ENCODE peak calls at places on chromosomes 2 and 18, in four cellular contexts. J, E, Q and C are unnamed samples.
A peak's percentile ranks its signal among the peaks of the same experiment; 100 is the strongest.

GRCh38 chr2:195520671-195521155 is 136.3 kb upstream of the SLC39A10 start:
- DNase-seq in Q (peak; percentile 97), E (no peak), J (no peak), C (peak; percentile 99)

GRCh38 chr2:48120112-48120511 is 213.8 kb upstream of the FBXO11 start:
- DNase-seq in Q (no peak), J (no peak), E (no peak), C (no peak)

GRCh38 chr2:230901006-230901405 is 24.0 kb downstream of the GPR55 start:
- DNase-seq in E (no peak), J (no peak), Q (no peak), C (no peak)

GRCh38 chr18:49931179-49931578 is 117.8 kb upstream of the ACAA2 start:
- DNase-seq in E (no peak), J (no peak), Q (no peak), C (no peak)

GRCh38 chr2:127917916-127918315 is 32.2 kb upstream of the AMMECR1L start:
- DNase-seq in Q (no peak), J (no peak), E (no peak), C (peak; percentile 36)

GRCh38 chr2:22355816-22356433 is 1029.1 kb upstream of the KLHL29 start:
- DNase-seq in Q (peak; percentile 18), E (no peak), J (no peak), C (peak; percentile 4)

GRCh38 chr2:108906403-108907077 is 82.5 kb downstream of the EDAR start:
- DNase-seq in Q (no peak), J (no peak), E (no peak), C (no peak)

GRCh38 chr2:174383796-174384195 is 11.7 kb upstream of the SCRN3 start:
- DNase-seq in E (no peak), J (no peak), Q (no peak), C (no peak)

GRCh38 chr18:76545433-76546281 is 50.6 kb upstream of the ZNF516 start:
- DNase-seq in Q (no peak), J (no peak), E (no peak), C (no peak)

GRCh38 chr2:235143789-235144188 is 192.0 kb downstream of the SH3BP4 start:
- DNase-seq in Q (no peak), E (no peak), J (no peak), C (no peak)
- TF ChIP-seq CEBPB in Q (no peak), E (no peak), J (no peak), C (no peak)

GRCh38 chr2:46978696-46979095 is 63.1 kb upstream of the MCFD2 start:
- DNase-seq in E (no peak), Q (no peak), J (no peak), C (no peak)
- TF ChIP-seq CEBPB in E (no peak), Q (no peak), J (no peak), C (no peak)

GRCh38 chr2:1541812-1542211 is 128.5 kb downstream of the TPO start:
- DNase-seq in J (no peak), Q (no peak), E (no peak), C (no peak)
- TF ChIP-seq CEBPB in J (no peak), Q (no peak), E (no peak), C (no peak)

DNA sequence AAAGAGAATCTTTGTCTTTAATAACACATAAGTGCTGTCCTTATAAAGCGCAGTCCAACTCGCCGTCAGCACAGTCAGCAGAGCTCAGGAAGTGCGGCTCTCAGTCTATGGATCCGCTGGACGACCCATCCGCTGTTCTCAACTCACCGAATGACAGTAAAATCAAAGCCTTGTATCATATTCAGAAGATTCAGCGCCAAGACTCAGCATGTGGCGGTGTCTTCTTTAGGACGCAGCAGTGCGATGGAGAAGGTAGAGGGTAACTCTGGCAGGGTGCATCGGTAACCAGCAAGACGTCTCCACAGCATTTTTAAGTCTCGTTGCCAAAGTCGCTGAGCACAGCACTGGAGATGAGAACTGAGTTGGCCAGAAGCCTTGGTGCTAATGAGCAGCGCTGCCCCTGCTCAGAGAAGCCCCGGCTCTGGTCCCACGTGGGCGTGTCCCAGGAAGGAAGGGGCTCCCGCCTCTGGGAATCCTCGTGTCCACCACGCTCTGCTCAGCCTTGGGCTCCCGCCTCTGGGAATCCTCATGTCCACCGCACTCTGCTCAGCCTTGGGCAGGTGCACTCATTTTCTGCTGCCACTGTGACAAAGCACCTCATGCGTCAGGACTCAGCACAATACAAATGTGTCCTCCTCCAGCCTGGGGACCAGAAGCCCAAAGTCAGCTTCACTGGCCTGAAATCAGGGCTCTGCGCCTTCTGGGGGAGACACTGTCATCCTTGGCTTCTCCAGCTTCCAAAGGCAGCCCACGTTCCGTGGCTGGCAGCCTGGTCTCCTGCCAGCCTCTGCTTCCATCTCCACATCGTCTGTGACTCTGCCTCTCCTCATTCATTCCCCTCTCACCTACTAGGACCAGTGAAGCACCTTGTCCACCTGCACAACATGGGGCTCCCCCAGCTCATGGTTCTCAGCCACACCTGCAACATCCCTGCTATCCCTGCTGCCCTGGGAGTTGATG is 238.0 kb upstream of the SALL3 start:
- DNase-seq in E (no peak), Q (no peak), J (no peak), C (no peak)
- TF ChIP-seq CEBPB in E (no peak), Q (no peak), J (no peak), C (no peak)